ENCODE peak calls at places on chromosomes 3 and 15, in six cellular contexts. Y, V, D, K, U and E are unnamed samples.

GRCh38 chr3:141402476-141403171 is 34.3 kb downstream of the ZBTB38 start:
- DNase-seq in D (peak), Y (no peak), U (peak), K (peak), V (peak), E (peak)

GRCh38 chr3:24196526-24196925 is 251.4 kb downstream of the NR1D2 start:
- DNase-seq in V (no peak), D (no peak), Y (peak), U (no peak), K (peak), E (no peak)

GRCh38 chr15:92801774-92802464 is 98.2 kb upstream of the CHD2 start:
- DNase-seq in V (no peak), Y (peak), D (peak), K (peak), U (no peak), E (peak)

GRCh38 chr15:41881925-41882688 is 11.7 kb downstream of the SPTBN5 start:
- DNase-seq in U (no peak), V (no peak), K (peak), D (no peak), Y (no peak), E (no peak)

GRCh38 chr15:81339321-81339720 is 15.4 kb upstream of the STARD5 start:
- DNase-seq in V (no peak), D (no peak), U (no peak), K (no peak), Y (no peak), E (no peak)

GRCh38 chr3:81666502-81667121 is 94.8 kb downstream of the GBE1 start:
- DNase-seq in D (peak), K (peak), V (peak), U (no peak), Y (peak), E (peak)

GRCh38 chr15:68697711-68698690 is 119.2 kb downstream of the CORO2B start:
- DNase-seq in V (no peak), D (no peak), Y (no peak), K (no peak), U (no peak), E (no peak)

GRCh38 chr15:69443032-69443611 is 9.5 kb upstream of the RPLP1 start:
- DNase-seq in V (peak), K (no peak), U (no peak), Y (no peak), D (no peak), E (no peak)

GRCh38 chr3:1380926-1381646 is 288.3 kb downstream of the CNTN6 start:
- DNase-seq in Y (no peak), U (no peak), V (peak), D (peak), K (no peak), E (no peak)

GRCh38 chr3:139202226-139202958 is 141.4 kb upstream of the MRPS22 start:
- DNase-seq in V (peak), K (no peak), D (peak), U (no peak), Y (no peak), E (no peak)

GRCh38 chr3:172087198-172087597 is 47.8 kb downstream of the FNDC3B start:
- DNase-seq in D (no peak), Y (no peak), K (peak), V (no peak), U (no peak), E (no peak)

GRCh38 chr3:72892081-72892763 is 4.4 kb downstream of the GXYLT2 start:
- DNase-seq in U (no peak), V (no peak), D (no peak), K (peak), Y (peak), E (peak)

GRCh38 chr3:117059054-117059989 is 349.7 kb downstream of the TUSC7 start:
- DNase-seq in U (peak), V (peak), D (peak), K (peak), Y (no peak), E (peak)

GRCh38 chr3:41893977-41894376 is 67.9 kb downstream of the ULK4 start:
- DNase-seq in D (peak), Y (peak), K (peak), U (peak), V (peak), E (peak)

GRCh38 chr3:150826466-150827282 is 63.7 kb upstream of the SIAH2 start:
- DNase-seq in D (no peak), Y (no peak), U (no peak), V (no peak), K (no peak), E (no peak)

GRCh38 chr15:58467121-58467721 is 35.4 kb downstream of the LIPC start:
- DNase-seq in K (no peak), V (no peak), Y (no peak), D (no peak), U (no peak), E (no peak)

GRCh38 chr3:47247131-47248064 is 35.2 kb downstream of the KIF9 start:
- DNase-seq in K (no peak), U (no peak), D (no peak), V (no peak), Y (no peak), E (no peak)

GRCh38 chr3:44906997-44907396 is 32.6 kb downstream of the TGM4 start:
- DNase-seq in K (no peak), V (no peak), U (no peak), Y (no peak), D (no peak), E (no peak)

GRCh38 chr3:50620846-50621245 is 3.9 kb downstream of the MAPKAPK3 start:
- DNase-seq in K (peak), V (no peak), D (peak), Y (no peak), U (no peak), E (no peak)

GRCh38 chr3:94132777-94133176 is 69.9 kb downstream of the NSUN3 start:
- DNase-seq in Y (no peak), V (peak), K (no peak), U (no peak), D (no peak), E (no peak)